ENCODE peak calls at places on chromosomes 13 and 19, in eight cellular contexts. K is ascending aorta, L is body of pancreas, Y is prostate gland, V is cardiac muscle cell, M is GM23338, U is upper lobe of right lung, X is mesendoderm. H is an unnamed sample. For H3K4me1, the result is how much of the 10 kb centered on the place peaks cover.

GRCh38 chr13:91359566-91359965 is 12.1 kb downstream of the MIR17HG start:
- DNase-seq in L (no peak), V (no peak), M (no peak), Y (no peak), U (no peak), X (no peak), K (no peak), H (no peak)

GRCh38 chr19:21463449-21464105 is 41.8 kb upstream of the ZNF429 start:
- DNase-seq in L (peak), M (peak), Y (peak), V (peak), K (no peak), X (peak), U (no peak), H (no peak)

GRCh38 chr13:48318014-48318713 is 14.6 kb downstream of the RB1 start:
- DNase-seq in M (no peak), U (no peak), L (no peak), K (no peak), Y (no peak), V (no peak), X (no peak), H (no peak)

GRCh38 chr13:23268441-23268840 is 87.7 kb downstream of the SGCG start:
- DNase-seq in U (no peak), X (no peak), K (no peak), Y (no peak), V (no peak), M (no peak), L (no peak), H (no peak)

GRCh38 chr13:111505175-111505777 is 184.8 kb downstream of the TEX29 start:
- DNase-seq in X (peak), V (peak), K (no peak), L (no peak), M (peak), Y (no peak), U (no peak), H (no peak)

GRCh38 chr19:12884926-12885748 is 1.9 kb downstream of the KLF1 start:
- DNase-seq in V (peak), K (no peak), M (peak), X (peak), U (peak), L (peak), Y (peak), H (peak)

GRCh38 chr19:29576761-29577661 is 29.1 kb upstream of the POP4 start:
- DNase-seq in U (no peak), Y (no peak), L (no peak), M (no peak), X (no peak), V (no peak), K (no peak), H (no peak)

GRCh38 chr13:27044837-27045570 is 126.6 kb downstream of the USP12 start:
- DNase-seq in M (no peak), K (no peak), Y (no peak), V (no peak), U (no peak), X (no peak), L (no peak), H (no peak)

GRCh38 chr13:109297628-109298027 is 488.8 kb downstream of the IRS2 start:
- DNase-seq in L (no peak), U (no peak), K (no peak), X (no peak), M (no peak), Y (no peak), V (no peak), H (no peak)

GRCh38 chr13:42762251-42762650 is 19.1 kb upstream of the FAM216B start:
- DNase-seq in M (no peak), U (no peak), K (no peak), Y (no peak), V (no peak), L (no peak), X (peak), H (no peak)

GRCh38 chr13:113552079-113552478 is 32.5 kb upstream of the TFDP1 start:
- DNase-seq in Y (no peak), M (no peak), L (peak), U (peak), V (no peak), X (no peak), K (no peak), H (no peak)

GRCh38 chr19:19274146-19274545 is 1.0 kb upstream of the TM6SF2 start:
- DNase-seq in V (no peak), L (no peak), K (no peak), U (no peak), X (no peak), Y (no peak), M (no peak), H (no peak)

GRCh38 chr13:87666826-87667225 is 4.3 kb upstream of the SLITRK5 start:
- DNase-seq in X (no peak), Y (no peak), M (no peak), K (no peak), V (no peak), L (no peak), U (no peak), H (no peak)

GRCh38 chr19:6057651-6058365 is 52.5 kb downstream of the RFX2 start:
- DNase-seq in U (no peak), X (no peak), Y (peak), M (no peak), V (no peak), L (no peak), K (no peak), H (no peak)

GRCh38 chr19:6059396-6059947 is 50.8 kb downstream of the RFX2 start:
- DNase-seq in X (no peak), V (no peak), U (no peak), Y (no peak), K (no peak), M (no peak), L (peak), H (no peak)

GRCh38 chr19:6059996-6060599 is 50.2 kb downstream of the RFX2 start:
- DNase-seq in V (no peak), L (peak), X (no peak), U (no peak), K (no peak), M (no peak), Y (no peak), H (no peak)

GRCh38 chr19:6056801-6057650 is 53.3 kb downstream of the RFX2 start:
- DNase-seq in M (peak), K (peak), X (peak), U (no peak), Y (peak), V (no peak), L (peak), H (peak)

GRCh38 chr19:6058411-6059201 is 51.7 kb downstream of the RFX2 start:
- DNase-seq in K (no peak), L (peak), Y (no peak), M (no peak), U (no peak), X (no peak), V (no peak), H (no peak)
- H3K4me1 ChIP-seq in K (under half), L (under half), Y (under half), M (under half), U (half or more), X (under half), V (under half), H (under half)

GRCh38 chr13:41053384-41053826 is 7.9 kb upstream of the WBP4 start:
- DNase-seq in X (no peak), Y (no peak), K (no peak), M (no peak), L (no peak), V (no peak), U (no peak), H (no peak)
- H3K4me1 ChIP-seq in X (under half), Y (under half), K (under half), M (under half), L (half or more), V (under half), U (half or more), H (under half)

DNA sequence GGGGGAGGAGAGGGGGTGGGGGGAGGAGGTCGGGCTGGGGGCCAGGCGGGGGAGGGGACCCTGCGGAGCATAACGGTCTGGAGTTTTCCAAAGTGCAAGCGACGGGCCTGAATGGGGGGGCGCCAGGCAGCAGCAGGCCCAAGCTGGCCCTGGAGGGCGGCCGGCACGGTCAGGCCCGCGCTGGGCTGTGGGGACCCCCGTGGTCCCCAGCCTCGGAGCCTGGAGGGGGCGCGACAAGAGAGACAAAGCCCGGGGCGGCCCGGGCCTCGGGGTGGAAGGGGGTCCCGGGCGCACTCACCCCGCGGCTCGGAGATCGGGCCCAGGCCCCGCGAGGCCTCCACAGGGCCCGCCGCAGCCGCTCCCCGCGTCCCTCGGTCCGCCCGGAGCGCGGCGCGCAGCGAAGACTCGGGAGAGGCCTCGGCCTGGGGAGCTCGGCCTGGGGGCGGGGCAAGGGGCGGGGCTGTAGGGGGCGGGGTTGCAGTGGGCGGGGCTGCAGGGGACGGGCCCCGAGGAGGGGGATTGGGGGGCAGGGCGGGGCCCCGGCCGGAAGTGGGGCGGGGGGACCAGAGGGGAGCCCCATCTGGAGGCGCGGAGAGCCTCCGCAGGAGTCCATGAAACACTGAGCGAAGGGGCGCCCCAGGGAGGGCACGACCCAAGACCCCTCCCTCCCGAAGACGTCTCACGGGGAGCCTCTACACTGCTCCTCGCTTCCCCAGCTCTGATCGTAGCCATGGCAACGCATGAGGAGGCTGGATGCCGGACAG is 47.6 kb downstream of the PTPRS start:
- DNase-seq in V (peak), X (peak), K (no peak), Y (peak), L (peak), U (peak), M (peak), H (no peak)
- H3K4me1 ChIP-seq in V (under half), X (under half), K (under half), Y (under half), L (half or more), U (under half), M (under half), H (under half)

GRCh38 chr19:41308450-41309224 is 1.3 kb upstream of the CCDC97 start:
- DNase-seq in X (peak), L (peak), M (peak), U (peak), K (peak), V (peak), Y (peak), H (peak)

GRCh38 chr19:41309225-41310030 is 544 bp upstream of the CCDC97 start:
- DNase-seq in U (no peak), X (no peak), L (no peak), V (no peak), Y (no peak), M (no peak), K (no peak), H (no peak)

GRCh38 chr19:41311072-41311471 is 1.1 kb downstream of the CCDC97 start:
- DNase-seq in M (no peak), U (no peak), L (no peak), V (no peak), X (no peak), Y (no peak), K (no peak), H (no peak)

GRCh38 chr19:41310031-41310831 is at the start of gene CCDC97:
- DNase-seq in M (peak), U (peak), V (peak), L (peak), K (no peak), Y (peak), X (peak), H (peak)

GRCh38 chr19:41311613-41312012 is 1.6 kb downstream of the CCDC97 start:
- DNase-seq in X (no peak), K (no peak), L (no peak), V (no peak), M (no peak), U (no peak), Y (no peak), H (no peak)
- H3K4me1 ChIP-seq in X (under half), K (under half), L (under half), V (under half), M (under half), U (under half), Y (under half), H (under half)

GRCh38 chr19:10416380-10417257 is 3.7 kb upstream of the PDE4A start:
- DNase-seq in V (peak), Y (peak), X (peak), K (peak), M (peak), L (peak), U (peak), H (peak)
- H3K4me1 ChIP-seq in V (under half), Y (under half), X (under half), K (under half), M (under half), L (under half), U (under half), H (under half)

H was measured in Caco-2.